ENCODE peak calls at places on chromosomes 6 and 20, in nine cellular contexts. K, U, D, Q, P, L, R, M and G are unnamed samples.

GRCh38 chr6:155264704-155265320 is 999 bp downstream of the CLDN20 start:
- DNase-seq in D (no peak), L (no peak), U (no peak), M (no peak), Q (no peak), P (no peak), R (peak), K (no peak), G (no peak)

GRCh38 chr6:21109421-21110178 is 484.0 kb upstream of the SOX4 start:
- DNase-seq in D (peak), R (no peak), Q (no peak), K (peak), P (no peak), L (no peak), M (peak), U (no peak), G (no peak)

GRCh38 chr20:62370115-62370806 is 3.1 kb upstream of the LAMA5 start:
- DNase-seq in D (no peak), P (no peak), K (peak), M (no peak), Q (peak), R (no peak), U (peak), L (no peak), G (no peak)

GRCh38 chr6:87897581-87898147 is 150.0 kb upstream of the SPACA1 start:
- DNase-seq in Q (no peak), P (no peak), R (no peak), D (no peak), K (no peak), M (no peak), U (no peak), L (no peak), G (no peak)

GRCh38 chr20:36062799-36063198 is 91.7 kb upstream of the EPB41L1 start:
- DNase-seq in Q (no peak), K (peak), U (no peak), P (no peak), L (no peak), D (no peak), M (no peak), R (no peak), G (no peak)

GRCh38 chr6:108170607-108171290 is 4.9 kb downstream of the NR2E1 start:
- DNase-seq in R (no peak), U (no peak), M (no peak), K (no peak), D (no peak), Q (no peak), L (no peak), P (no peak), G (no peak)

GRCh38 chr20:51995551-51995951 is 193.2 kb upstream of the SALL4 start:
- DNase-seq in M (no peak), U (no peak), L (no peak), D (no peak), Q (no peak), K (no peak), R (no peak), P (no peak), G (no peak)

GRCh38 chr20:41116282-41116960 is 20.9 kb upstream of the PLCG1 start:
- DNase-seq in M (no peak), U (no peak), R (no peak), Q (no peak), D (no peak), L (no peak), K (no peak), P (no peak), G (no peak)

GRCh38 chr6:16625319-16626240 is 135.7 kb downstream of the ATXN1 start:
- DNase-seq in D (no peak), Q (no peak), M (no peak), L (no peak), P (no peak), K (peak), R (no peak), U (no peak), G (no peak)

GRCh38 chr6:119030759-119031158 is 47.7 kb downstream of the FAM184A start:
- DNase-seq in U (no peak), R (no peak), L (no peak), P (no peak), M (no peak), K (no peak), Q (no peak), D (no peak), G (no peak)

GRCh38 chr20:14673164-14673563 is 335.8 kb upstream of the FLRT3 start:
- DNase-seq in D (no peak), U (no peak), P (no peak), M (no peak), L (no peak), K (peak), Q (no peak), R (no peak), G (no peak)

GRCh38 chr6:30981942-30982772 is 1.4 kb upstream of the MUC21 start:
- DNase-seq in D (peak), U (peak), R (no peak), Q (peak), P (peak), K (peak), L (no peak), M (no peak), G (no peak)

GRCh38 chr6:109373762-109374161 is 8.5 kb downstream of the CD164 start:
- DNase-seq in D (no peak), U (no peak), P (no peak), L (no peak), K (no peak), Q (no peak), M (peak), R (no peak), G (no peak)

GRCh38 chr6:160078883-160079685 is 42.5 kb upstream of the SLC22A1 start:
- DNase-seq in M (no peak), P (no peak), K (no peak), R (no peak), U (no peak), D (no peak), Q (no peak), L (no peak), G (no peak)

GRCh38 chr6:34746104-34746846 is 11.0 kb upstream of the SNRPC start:
- DNase-seq in K (no peak), U (no peak), M (no peak), D (no peak), Q (no peak), R (no peak), L (no peak), P (peak), G (no peak)

GRCh38 chr6:96420294-96420693 is 101.3 kb upstream of the UFL1 start:
- DNase-seq in K (no peak), P (no peak), U (no peak), M (no peak), Q (no peak), D (no peak), R (no peak), L (no peak), G (no peak)

GRCh38 chr6:154602708-154603107 is 92.2 kb upstream of the CNKSR3 start:
- DNase-seq in P (no peak), R (no peak), U (no peak), Q (no peak), K (no peak), D (no peak), M (no peak), L (no peak), G (no peak)

GRCh38 chr20:10619427-10619826 is 54.4 kb downstream of the JAG1 start:
- DNase-seq in D (no peak), U (no peak), K (peak), M (no peak), L (no peak), P (no peak), Q (no peak), R (no peak), G (no peak)

GRCh38 chr6:52696418-52696817 is 25.5 kb downstream of the TMEM14A start:
- DNase-seq in L (no peak), K (no peak), M (no peak), Q (no peak), U (no peak), D (no peak), R (no peak), P (no peak), G (no peak)

GRCh38 chr6:55046869-55047422 is 127.4 kb upstream of the HCRTR2 start:
- DNase-seq in L (peak), P (no peak), D (no peak), M (no peak), R (no peak), Q (no peak), K (no peak), U (no peak), G (no peak)

GRCh38 chr20:29878777-29879442 is 1378.6 kb upstream of the DEFB115 start:
- DNase-seq in R (peak), U (peak), M (no peak), K (no peak), L (no peak), D (no peak), P (no peak), Q (no peak), G (peak)

GRCh38 chr6:107491791-107492674 is 2.1 kb downstream of the SOBP start:
- DNase-seq in D (peak), R (no peak), P (no peak), M (no peak), L (no peak), U (no peak), Q (peak), K (no peak), G (no peak)

GRCh38 chr6:35568967-35569606 is 56.4 kb upstream of the TULP1 start:
- DNase-seq in M (no peak), K (peak), R (peak), U (peak), D (peak), L (no peak), Q (no peak), P (peak), G (peak)

GRCh38 chr6:13848553-13849150 is 34.3 kb upstream of the MCUR1 start:
- DNase-seq in P (no peak), D (no peak), K (no peak), M (no peak), L (no peak), U (no peak), R (no peak), Q (no peak), G (no peak)

GRCh38 chr6:153790881-153791473 is 248.1 kb upstream of the OPRM1 start:
- DNase-seq in Q (no peak), R (peak), L (no peak), P (no peak), K (peak), U (no peak), D (peak), M (no peak), G (no peak)

GRCh38 chr20:34215711-34216381 is 25.4 kb upstream of the ASIP start:
- DNase-seq in D (peak), Q (peak), M (no peak), P (peak), K (peak), L (peak), R (peak), U (peak), G (peak)

GRCh38 chr20:24405810-24406209 is 63.6 kb upstream of the SYNDIG1 start:
- DNase-seq in L (no peak), U (no peak), P (no peak), D (peak), K (no peak), Q (no peak), R (no peak), M (no peak), G (no peak)

GRCh38 chr6:90184334-90185298 is 112.0 kb downstream of the BACH2 start:
- DNase-seq in D (no peak), P (peak), R (peak), Q (no peak), M (no peak), L (no peak), K (no peak), U (peak), G (no peak)

GRCh38 chr20:17650301-17650761 is 31.7 kb downstream of the RRBP1 start:
- DNase-seq in M (no peak), L (no peak), U (no peak), Q (peak), D (no peak), K (no peak), P (peak), R (no peak), G (no peak)

GRCh38 chr6:90311569-90311968 is 14.9 kb upstream of the BACH2 start:
- DNase-seq in D (no peak), P (no peak), M (no peak), U (no peak), R (no peak), Q (no peak), L (no peak), K (no peak), G (no peak)

GRCh38 chr6:6655805-6656251 is 67.3 kb downstream of the LY86 start:
- DNase-seq in Q (no peak), R (no peak), P (no peak), K (no peak), D (no peak), L (no peak), U (no peak), M (no peak), G (no peak)

GRCh38 chr6:26294276-26294675 is 70.7 kb upstream of the BTN3A2 start:
- DNase-seq in M (no peak), D (no peak), R (no peak), Q (no peak), L (no peak), K (no peak), P (no peak), U (no peak), G (no peak)

GRCh38 chr6:26296857-26297648 is 67.9 kb upstream of the BTN3A2 start:
- DNase-seq in K (no peak), D (no peak), R (no peak), P (no peak), Q (no peak), U (no peak), L (no peak), M (no peak), G (no peak)

GRCh38 chr6:26292709-26293108 is 72.3 kb upstream of the BTN3A2 start:
- DNase-seq in K (no peak), D (no peak), R (no peak), U (no peak), M (no peak), P (no peak), Q (no peak), L (no peak), G (no peak)

GRCh38 chr6:26296556-26296856 is 68.5 kb upstream of the BTN3A2 start:
- DNase-seq in Q (no peak), L (no peak), D (no peak), M (no peak), K (no peak), U (no peak), P (no peak), R (no peak), G (no peak)

GRCh38 chr6:26295691-26296555 is 69.1 kb upstream of the BTN3A2 start:
- DNase-seq in R (no peak), M (no peak), U (peak), D (peak), L (no peak), P (no peak), Q (no peak), K (peak), G (peak)
- TF ChIP-seq EP300 in R (no peak), M (no peak), U (no peak), D (peak), L (no peak), P (no peak), Q (no peak), K (no peak), G (no peak)

DNA sequence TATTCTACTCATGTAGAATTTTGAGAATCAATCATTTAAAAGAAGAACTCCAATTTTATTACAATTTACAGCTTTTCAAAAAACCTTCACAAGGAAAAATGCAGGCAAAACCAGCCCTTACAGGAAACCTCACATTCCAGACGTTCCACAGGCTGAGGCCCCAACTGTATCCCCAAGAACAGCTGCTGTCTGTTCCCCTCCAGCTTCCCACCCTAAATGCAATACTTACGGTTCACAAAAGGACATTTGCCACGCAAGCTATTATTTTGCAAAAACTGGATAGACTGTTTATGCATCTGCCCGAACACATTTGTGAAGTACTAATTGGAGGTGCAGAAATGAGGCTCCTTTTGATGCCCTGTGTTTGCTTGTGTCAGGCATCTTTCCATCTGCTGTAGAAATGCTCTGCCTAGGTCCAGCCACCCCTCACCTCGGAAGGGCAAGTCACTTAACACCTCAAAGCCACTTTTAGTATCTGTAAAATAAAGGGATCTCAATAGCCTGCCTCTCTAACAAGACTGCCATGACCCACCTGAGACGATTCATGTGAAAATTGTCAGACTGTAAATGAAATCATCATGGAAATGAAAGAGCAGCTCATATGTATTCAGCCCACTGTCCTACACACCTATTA is 26.5 kb downstream of the PDE10A start:
- DNase-seq in M (no peak), Q (no peak), D (no peak), P (no peak), R (no peak), U (no peak), L (no peak), K (no peak), G (no peak)
- TF ChIP-seq EP300 in M (no peak), Q (no peak), D (no peak), P (no peak), R (no peak), U (no peak), L (no peak), K (no peak), G (no peak)

GRCh38 chr6:148657053-148657452 is 89.8 kb upstream of the UST start:
- DNase-seq in Q (no peak), R (no peak), K (no peak), U (no peak), D (no peak), P (peak), M (no peak), L (no peak), G (peak)
- TF ChIP-seq EP300 in Q (no peak), R (no peak), K (no peak), U (no peak), D (no peak), P (peak), M (no peak), L (no peak), G (no peak)

DNA sequence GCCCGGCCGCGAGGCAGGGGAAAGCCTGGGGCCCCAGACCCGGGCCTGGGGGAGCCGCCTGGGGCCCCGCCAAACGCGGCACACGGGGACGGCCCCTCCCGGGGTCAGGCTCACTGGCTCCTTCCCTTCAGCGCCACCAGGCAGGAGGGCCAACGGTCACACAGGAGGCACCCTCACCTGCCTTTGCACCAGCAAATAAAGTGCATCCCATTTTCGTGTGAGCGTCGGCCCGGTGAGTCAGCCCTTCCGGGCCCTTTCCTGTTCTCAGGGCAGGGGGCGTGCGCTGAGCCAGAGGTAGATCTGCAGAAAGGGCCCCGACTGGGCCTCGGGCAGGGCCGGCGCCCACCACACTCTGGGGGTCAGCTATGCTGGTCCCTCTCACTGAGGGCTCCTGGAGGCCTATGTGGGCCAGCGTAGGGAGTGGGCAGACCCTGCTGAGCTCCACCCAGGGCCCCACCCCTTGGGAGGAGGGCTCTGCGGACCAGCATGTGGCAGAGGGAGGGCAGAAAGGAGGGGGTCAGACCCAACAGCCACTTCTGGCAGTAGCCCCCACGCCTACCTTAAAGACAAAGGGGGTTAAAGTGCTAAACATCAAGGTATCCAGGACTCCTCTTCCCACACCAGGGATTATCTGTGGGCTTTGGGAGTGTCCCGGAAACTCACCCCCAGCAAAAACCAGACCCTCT is 931 bp upstream of the UCKL1 start:
- DNase-seq in L (peak), U (peak), Q (peak), P (peak), K (peak), M (no peak), D (peak), R (peak), G (peak)
- TF ChIP-seq EP300 in L (no peak), U (no peak), Q (no peak), P (no peak), K (no peak), M (no peak), D (no peak), R (no peak), G (no peak)

GRCh38 chr6:42449917-42450313 is 1.8 kb downstream of the TRERF1 start:
- DNase-seq in M (no peak), P (no peak), Q (no peak), K (no peak), D (no peak), L (no peak), U (no peak), R (no peak), G (no peak)
- TF ChIP-seq EP300 in M (no peak), P (no peak), Q (no peak), K (no peak), D (no peak), L (no peak), U (no peak), R (no peak), G (no peak)